ENCODE peak calls at places on chromosome 1, in eight cellular contexts. One of them, this sample, is unnamed.

GRCh38 chr1:20574686-20575543 is 14.0 kb upstream of the CDA start:
- DNase-seq in bronchial epithelial cell: peak; percentile 55
- DNase-seq in psoas muscle: peak; percentile 88
- DNase-seq in NCI-H446: peak; percentile 49
- DNase-seq in HT1080: peak; percentile 81
- DNase-seq in HT-29: peak; percentile 79
- DNase-seq in small intestine: peak; percentile 81
- DNase-seq in GM06990: peak; percentile 69
- DNase-seq in this sample: peak; percentile 26

GRCh38 chr1:244599937-244600350 is 53.0 kb upstream of the DESI2 start:
- DNase-seq in GM06990: peak; percentile 31
- DNase-seq in NCI-H446: no peak
- DNase-seq in HT-29: peak; percentile 12
- DNase-seq in bronchial epithelial cell: peak; percentile 98
- DNase-seq in small intestine: peak; percentile 40
- DNase-seq in HT1080: peak; percentile 95
- DNase-seq in psoas muscle: no peak
- DNase-seq in this sample: no peak

GRCh38 chr1:204887846-204888245 is 17.2 kb downstream of the NFASC start:
- DNase-seq in bronchial epithelial cell: no peak
- DNase-seq in small intestine: no peak
- DNase-seq in HT1080: no peak
- DNase-seq in GM06990: no peak
- DNase-seq in psoas muscle: no peak
- DNase-seq in HT-29: no peak
- DNase-seq in NCI-H446: no peak
- DNase-seq in this sample: peak; percentile 32

GRCh38 chr1:203454986-203455471 is 20.6 kb upstream of the PRELP start:
- DNase-seq in HT1080: peak; percentile 33
- DNase-seq in psoas muscle: no peak
- DNase-seq in GM06990: no peak
- DNase-seq in NCI-H446: no peak
- DNase-seq in HT-29: no peak
- DNase-seq in small intestine: no peak
- DNase-seq in bronchial epithelial cell: no peak
- DNase-seq in this sample: no peak

GRCh38 chr1:111804736-111805135 is 49.0 kb downstream of the DDX20 start:
- DNase-seq in psoas muscle: no peak
- DNase-seq in small intestine: no peak
- DNase-seq in bronchial epithelial cell: no peak
- DNase-seq in HT-29: no peak
- DNase-seq in GM06990: no peak
- DNase-seq in HT1080: no peak
- DNase-seq in NCI-H446: no peak
- DNase-seq in this sample: no peak

GRCh38 chr1:30613188-30613587 is 110.2 kb downstream of the MATN1 start:
- DNase-seq in bronchial epithelial cell: peak; percentile 79
- DNase-seq in GM06990: no peak
- DNase-seq in HT1080: no peak
- DNase-seq in small intestine: no peak
- DNase-seq in NCI-H446: no peak
- DNase-seq in psoas muscle: no peak
- DNase-seq in HT-29: no peak
- DNase-seq in this sample: no peak

GRCh38 chr1:76764638-76765572 is 102.4 kb upstream of the ST6GALNAC5 start:
- DNase-seq in bronchial epithelial cell: no peak
- DNase-seq in HT-29: no peak
- DNase-seq in GM06990: no peak
- DNase-seq in HT1080: no peak
- DNase-seq in psoas muscle: no peak
- DNase-seq in small intestine: no peak
- DNase-seq in NCI-H446: peak; percentile 11
- DNase-seq in this sample: peak; percentile 25

GRCh38 chr1:10065760-10066159 is 33.0 kb downstream of the UBE4B start:
- DNase-seq in HT1080: no peak
- DNase-seq in bronchial epithelial cell: no peak
- DNase-seq in GM06990: no peak
- DNase-seq in HT-29: no peak
- DNase-seq in NCI-H446: no peak
- DNase-seq in psoas muscle: no peak
- DNase-seq in small intestine: no peak
- DNase-seq in this sample: no peak

GRCh38 chr1:78919150-78919549 is 87.4 kb downstream of the ADGRL4 start:
- DNase-seq in small intestine: no peak
- DNase-seq in HT-29: no peak
- DNase-seq in HT1080: no peak
- DNase-seq in bronchial epithelial cell: no peak
- DNase-seq in NCI-H446: no peak
- DNase-seq in GM06990: no peak
- DNase-seq in psoas muscle: no peak
- DNase-seq in this sample: no peak

GRCh38 chr1:36881071-36881405 is 153.3 kb downstream of the GRIK3 start:
- DNase-seq in NCI-H446: no peak
- DNase-seq in small intestine: no peak
- DNase-seq in GM06990: no peak
- DNase-seq in bronchial epithelial cell: no peak
- DNase-seq in psoas muscle: no peak
- DNase-seq in HT1080: no peak
- DNase-seq in HT-29: no peak
- DNase-seq in this sample: no peak

GRCh38 chr1:24720152-24720551 is 25.1 kb upstream of the CLIC4 start:
- DNase-seq in small intestine: no peak
- DNase-seq in bronchial epithelial cell: no peak
- DNase-seq in HT-29: no peak
- DNase-seq in NCI-H446: no peak
- DNase-seq in GM06990: no peak
- DNase-seq in HT1080: peak; percentile 95
- DNase-seq in psoas muscle: peak; percentile 93
- DNase-seq in this sample: no peak

GRCh38 chr1:30706528-30706927 is 16.9 kb downstream of the MATN1 start:
- DNase-seq in HT1080: no peak
- DNase-seq in NCI-H446: no peak
- DNase-seq in bronchial epithelial cell: peak; percentile 13
- DNase-seq in small intestine: no peak
- DNase-seq in psoas muscle: peak; percentile 80
- DNase-seq in HT-29: no peak
- DNase-seq in GM06990: no peak
- DNase-seq in this sample: no peak

GRCh38 chr1:170530972-170531757 is 801 bp upstream of the GORAB start:
- DNase-seq in NCI-H446: no peak
- DNase-seq in bronchial epithelial cell: no peak
- DNase-seq in small intestine: no peak
- DNase-seq in HT1080: no peak
- DNase-seq in psoas muscle: no peak
- DNase-seq in GM06990: no peak
- DNase-seq in HT-29: peak; percentile 18
- DNase-seq in this sample: no peak

GRCh38 chr1:202192770-202193613 is 607 bp upstream of the LGR6 start:
- DNase-seq in NCI-H446: no peak
- DNase-seq in HT-29: peak; percentile 66
- DNase-seq in small intestine: peak; percentile 46
- DNase-seq in psoas muscle: peak; percentile 80
- DNase-seq in bronchial epithelial cell: peak; percentile 22
- DNase-seq in HT1080: peak; percentile 40
- DNase-seq in GM06990: peak; percentile 46
- DNase-seq in this sample: peak; percentile 56

GRCh38 chr1:12056331-12056841 is 6.7 kb upstream of the TNFRSF8 start:
- DNase-seq in NCI-H446: no peak
- DNase-seq in small intestine: peak; percentile 6
- DNase-seq in HT-29: no peak
- DNase-seq in psoas muscle: no peak
- DNase-seq in bronchial epithelial cell: peak; percentile 84
- DNase-seq in GM06990: peak; percentile 73
- DNase-seq in HT1080: peak; percentile 79
- DNase-seq in this sample: no peak

GRCh38 chr1:205518616-205519540 is 14.4 kb downstream of the CDK18 start:
- DNase-seq in HT-29: no peak
- DNase-seq in small intestine: no peak
- DNase-seq in NCI-H446: no peak
- DNase-seq in GM06990: no peak
- DNase-seq in HT1080: no peak
- DNase-seq in psoas muscle: no peak
- DNase-seq in bronchial epithelial cell: no peak
- DNase-seq in this sample: peak; percentile 35

GRCh38 chr1:111214086-111214801 is 13.3 kb upstream of the CHI3L2 start:
- DNase-seq in bronchial epithelial cell: peak; percentile 86
- DNase-seq in HT-29: no peak
- DNase-seq in small intestine: no peak
- DNase-seq in HT1080: no peak
- DNase-seq in GM06990: peak; percentile 68
- DNase-seq in NCI-H446: no peak
- DNase-seq in psoas muscle: no peak
- DNase-seq in this sample: no peak

GRCh38 chr1:25771246-25772114 is 28.5 kb upstream of the SELENON start:
- DNase-seq in GM06990: no peak
- DNase-seq in HT1080: peak; percentile 24
- DNase-seq in psoas muscle: peak; percentile 79
- DNase-seq in HT-29: no peak
- DNase-seq in NCI-H446: peak; percentile 37
- DNase-seq in bronchial epithelial cell: no peak
- DNase-seq in small intestine: peak; percentile 51
- DNase-seq in this sample: no peak

GRCh38 chr1:29239142-29239541 is 2.8 kb downstream of the PTPRU start:
- DNase-seq in psoas muscle: no peak
- DNase-seq in NCI-H446: no peak
- DNase-seq in HT-29: no peak
- DNase-seq in HT1080: peak; percentile 40
- DNase-seq in small intestine: no peak
- DNase-seq in bronchial epithelial cell: peak; percentile 85
- DNase-seq in GM06990: no peak
- DNase-seq in this sample: no peak